ENCODE peak calls at places on chromosomes 13 and 19, in ten cellular contexts. G is NCI-H1048; C is cardiac muscle cell; O is activated naive CD4-positive, alpha-beta T cell treated with anti-CD3 and anti-CD28 coated beads, Interleukin-2, amount 50 U/mL, for 16 hours; F is D721Med; V is NCI-H1694 treated with DMSO at 0.1 percent for 48 hours; M is GM13977; Y is AG10803; E is hypothalamus; N is ascending aorta. Q is an unnamed sample.

GRCh38 chr19:2266183-2266993 is 10.2 kb upstream of the JSRP1 start:
- DNase-seq in G (no peak), C (no peak), O (peak), F (no peak), V (no peak), M (no peak), Y (peak), E (peak), N (peak), Q (peak)

GRCh38 chr13:73984949-73985691 is 149.1 kb downstream of the KLF12 start:
- DNase-seq in G (no peak), C (peak), O (peak), F (no peak), V (no peak), M (no peak), Y (no peak), E (no peak), N (no peak), Q (no peak)

GRCh38 chr13:39451301-39451700 is 151.7 kb downstream of the LHFPL6 start:
- DNase-seq in G (no peak), C (no peak), O (no peak), F (no peak), V (peak), M (no peak), Y (peak), E (no peak), N (no peak), Q (peak)

GRCh38 chr19:4539697-4540581 is at the start of gene LRG1:
- DNase-seq in G (no peak), C (no peak), O (no peak), F (no peak), V (no peak), M (peak), Y (no peak), E (no peak), N (no peak), Q (no peak)

GRCh38 chr13:91245283-91245682 is 102.2 kb upstream of the MIR17HG start:
- DNase-seq in G (no peak), C (no peak), O (no peak), F (no peak), V (no peak), M (no peak), Y (no peak), E (no peak), N (no peak), Q (no peak)

GRCh38 chr19:51354103-51354741 is 12.0 kb downstream of the ETFB start:
- DNase-seq in G (no peak), C (no peak), O (no peak), F (no peak), V (no peak), M (no peak), Y (no peak), E (no peak), N (no peak), Q (no peak)

GRCh38 chr19:18768997-18769891 is 21.9 kb downstream of the COMP start:
- DNase-seq in G (no peak), C (no peak), O (no peak), F (no peak), V (no peak), M (no peak), Y (no peak), E (no peak), N (no peak), Q (no peak)

GRCh38 chr19:7904074-7905020 is 670 bp downstream of the MAP2K7 start:
- DNase-seq in G (no peak), C (peak), O (no peak), F (no peak), V (no peak), M (peak), Y (no peak), E (peak), N (no peak), Q (no peak)

GRCh38 chr19:9010693-9011092 is 484 bp upstream of the MUC16 start:
- DNase-seq in G (no peak), C (no peak), O (no peak), F (no peak), V (no peak), M (no peak), Y (no peak), E (no peak), N (no peak), Q (no peak)

GRCh38 chr13:39144941-39145533 is 106.8 kb downstream of the NHLRC3 start:
- DNase-seq in G (no peak), C (peak), O (peak), F (no peak), V (no peak), M (peak), Y (peak), E (no peak), N (peak), Q (peak)

GRCh38 chr19:4997297-4997696 is 28.4 kb downstream of the KDM4B start:
- DNase-seq in G (no peak), C (no peak), O (no peak), F (no peak), V (no peak), M (no peak), Y (no peak), E (no peak), N (no peak), Q (no peak)

GRCh38 chr13:73220966-73221720 is 162.3 kb downstream of the KLF5 start:
- DNase-seq in G (no peak), C (no peak), O (no peak), F (no peak), V (no peak), M (no peak), Y (no peak), E (no peak), N (no peak), Q (peak)

GRCh38 chr19:23800868-23801267 is 42.2 kb upstream of the ZNF681 start:
- DNase-seq in G (no peak), C (no peak), O (no peak), F (no peak), V (no peak), M (no peak), Y (no peak), E (no peak), N (no peak), Q (no peak)

GRCh38 chr13:24065172-24065571 is 95.3 kb upstream of the SPATA13 start:
- DNase-seq in G (no peak), C (no peak), O (no peak), F (no peak), V (no peak), M (no peak), Y (no peak), E (no peak), N (no peak), Q (no peak)

GRCh38 chr19:35727956-35728706 is 10.3 kb downstream of the KMT2B start:
- DNase-seq in G (no peak), C (no peak), O (no peak), F (no peak), V (no peak), M (no peak), Y (no peak), E (no peak), N (no peak), Q (no peak)

GRCh38 chr19:29537181-29537580 is 11.4 kb downstream of the VSTM2B start:
- DNase-seq in G (no peak), C (no peak), O (no peak), F (no peak), V (no peak), M (no peak), Y (no peak), E (no peak), N (peak), Q (no peak)

GRCh38 chr13:46571189-46571901 is 18.4 kb downstream of the LRCH1 start:
- DNase-seq in G (no peak), C (no peak), O (no peak), F (no peak), V (peak), M (peak), Y (peak), E (no peak), N (peak), Q (peak)

GRCh38 chr13:59442946-59443345 is 720.8 kb downstream of the DIAPH3 start:
- DNase-seq in G (no peak), C (no peak), O (no peak), F (no peak), V (no peak), M (no peak), Y (no peak), E (no peak), N (no peak), Q (peak)

GRCh38 chr19:5308471-5309437 is 31.9 kb downstream of the PTPRS start:
- DNase-seq in G (peak), C (no peak), O (no peak), F (no peak), V (peak), M (no peak), Y (peak), E (peak), N (peak), Q (peak)